ENCODE peak calls at places on chromosomes 5 and 9, in nine cellular contexts. K, T, O, L, R, Z, F, G and E are unnamed samples.

GRCh38 chr5:149371296-149371962 is 7.7 kb downstream of the IL17B start:
- DNase-seq in K (peak), T (peak), O (peak), L (peak), R (peak), Z (peak), F (peak), G (peak), E (peak)

GRCh38 chr9:72509053-72509452 is 12.4 kb upstream of the TMC1 start:
- DNase-seq in K (no peak), T (peak), O (no peak), L (no peak), R (no peak), Z (no peak), F (no peak), G (peak), E (no peak)

GRCh38 chr9:19161257-19162025 is 34.1 kb upstream of the PLIN2 start:
- DNase-seq in K (no peak), T (peak), O (peak), L (no peak), R (peak), Z (no peak), F (peak), G (peak), E (no peak)

GRCh38 chr5:15013654-15014463 is 142.3 kb upstream of the ANKH start:
- DNase-seq in K (peak), T (peak), O (peak), L (no peak), R (peak), Z (peak), F (no peak), G (peak), E (no peak)

GRCh38 chr9:108844391-108844790 is 11.4 kb downstream of the ACTL7B start:
- DNase-seq in K (peak), T (no peak), O (no peak), L (no peak), R (no peak), Z (no peak), F (no peak), G (no peak), E (no peak)

GRCh38 chr5:60339691-60340191 is 360.2 kb downstream of the DEPDC1B start:
- DNase-seq in K (no peak), T (no peak), O (no peak), L (no peak), R (peak), Z (no peak), F (no peak), G (peak), E (no peak)

GRCh38 chr9:137277329-137278041 is at the start of gene TOR4A:
- DNase-seq in K (no peak), T (peak), O (peak), L (peak), R (peak), Z (no peak), F (peak), G (peak), E (peak)

GRCh38 chr9:134707031-134707680 is 65.6 kb downstream of the COL5A1 start:
- DNase-seq in K (peak), T (peak), O (peak), L (no peak), R (no peak), Z (peak), F (no peak), G (peak), E (no peak)

GRCh38 chr5:161562446-161562845 is 15.9 kb upstream of the GABRB2 start:
- DNase-seq in K (no peak), T (no peak), O (no peak), L (no peak), R (no peak), Z (no peak), F (no peak), G (no peak), E (no peak)

GRCh38 chr5:114055810-114056476 is 305.9 kb upstream of the KCNN2 start:
- DNase-seq in K (no peak), T (no peak), O (no peak), L (no peak), R (no peak), Z (no peak), F (no peak), G (no peak), E (peak)

GRCh38 chr9:129509508-129509907 is 111.4 kb downstream of the C9orf50 start:
- DNase-seq in K (no peak), T (peak), O (peak), L (no peak), R (no peak), Z (no peak), F (no peak), G (peak), E (no peak)

GRCh38 chr5:171492781-171493180 is 73.3 kb downstream of the FGF18 start:
- DNase-seq in K (no peak), T (no peak), O (no peak), L (no peak), R (no peak), Z (no peak), F (no peak), G (peak), E (no peak)

GRCh38 chr5:72517961-72518690 is 10.9 kb upstream of the ZNF366 start:
- DNase-seq in K (no peak), T (no peak), O (no peak), L (no peak), R (peak), Z (no peak), F (no peak), G (no peak), E (no peak)

GRCh38 chr5:137264041-137264440 is 235.1 kb downstream of the SPOCK1 start:
- DNase-seq in K (no peak), T (no peak), O (no peak), L (no peak), R (no peak), Z (no peak), F (no peak), G (no peak), E (no peak)

GRCh38 chr5:120017523-120017922 is 388.2 kb downstream of the FAM170A start:
- DNase-seq in K (no peak), T (no peak), O (no peak), L (no peak), R (no peak), Z (no peak), F (no peak), G (no peak), E (no peak)

GRCh38 chr9:127920794-127921193 is 4.0 kb upstream of the ST6GALNAC4 start:
- DNase-seq in K (no peak), T (no peak), O (no peak), L (no peak), R (no peak), Z (no peak), F (no peak), G (no peak), E (no peak)

GRCh38 chr9:112485574-112485973 is 1.1 kb upstream of the KIAA1958 start:
- DNase-seq in K (no peak), T (no peak), O (no peak), L (no peak), R (no peak), Z (no peak), F (no peak), G (no peak), E (no peak)

GRCh38 chr9:98159301-98159700 is 33.1 kb downstream of the CORO2A start:
- DNase-seq in K (no peak), T (no peak), O (no peak), L (no peak), R (no peak), Z (no peak), F (no peak), G (no peak), E (no peak)

GRCh38 chr9:77602852-77603251 is 45.3 kb downstream of the GNA14 start:
- DNase-seq in K (no peak), T (no peak), O (no peak), L (no peak), R (no peak), Z (no peak), F (no peak), G (no peak), E (no peak)

GRCh38 chr5:181260720-181261319 is at the start of gene TRIM52:
- DNase-seq in K (no peak), T (peak), O (no peak), L (peak), R (peak), Z (no peak), F (peak), G (peak), E (peak)

GRCh38 chr5:147522435-147522834 is 12.6 kb upstream of the DPYSL3 start:
- DNase-seq in K (no peak), T (no peak), O (no peak), L (no peak), R (no peak), Z (no peak), F (no peak), G (no peak), E (no peak)

GRCh38 chr5:135323701-135324132 is 75.3 kb downstream of the MACROH2A1 start:
- DNase-seq in K (no peak), T (no peak), O (no peak), L (peak), R (no peak), Z (no peak), F (no peak), G (no peak), E (no peak)

GRCh38 chr9:6440405-6440804 is 27.4 kb downstream of the UHRF2 start:
- DNase-seq in K (no peak), T (no peak), O (no peak), L (no peak), R (no peak), Z (no peak), F (no peak), G (no peak), E (no peak)

GRCh38 chr5:77305222-77305846 is 94.9 kb downstream of the PDE8B start:
- DNase-seq in K (no peak), T (no peak), O (no peak), L (no peak), R (no peak), Z (no peak), F (no peak), G (no peak), E (no peak)

GRCh38 chr9:123319541-123320339 is 36.3 kb upstream of the CRB2 start:
- DNase-seq in K (no peak), T (no peak), O (no peak), L (no peak), R (no peak), Z (no peak), F (no peak), G (no peak), E (no peak)

GRCh38 chr5:42586625-42587024 is 163.4 kb downstream of the GHR start:
- DNase-seq in K (no peak), T (no peak), O (no peak), L (no peak), R (peak), Z (no peak), F (no peak), G (peak), E (no peak)

GRCh38 chr9:110156902-110157301 is 51.1 kb downstream of the C9orf152 start:
- DNase-seq in K (no peak), T (no peak), O (no peak), L (no peak), R (peak), Z (no peak), F (no peak), G (peak), E (no peak)

GRCh38 chr5:35999547-35999946 is 8.4 kb upstream of the UGT3A1 start:
- DNase-seq in K (no peak), T (no peak), O (no peak), L (no peak), R (no peak), Z (no peak), F (no peak), G (no peak), E (no peak)

GRCh38 chr9:77417570-77417969 is 230.6 kb downstream of the GNA14 start:
- DNase-seq in K (no peak), T (peak), O (no peak), L (no peak), R (peak), Z (no peak), F (no peak), G (peak), E (no peak)

GRCh38 chr5:2094616-2094995 is 211.9 kb upstream of the IRX4 start:
- DNase-seq in K (no peak), T (no peak), O (no peak), L (no peak), R (no peak), Z (no peak), F (no peak), G (peak), E (no peak)

GRCh38 chr9:131758972-131759647 is 19.2 kb upstream of the RAPGEF1 start:
- DNase-seq in K (peak), T (no peak), O (no peak), L (no peak), R (no peak), Z (peak), F (no peak), G (no peak), E (no peak)